ENCODE peak calls at places on chromosomes 5 and 9, in six cellular contexts. Q is GM12878, L is H1, W is HepG2, K is IMR-90, R is HCT116. E is an unnamed sample.
A peak's percentile ranks its signal among the peaks of the same experiment; 100 is the strongest.

GRCh38 chr5:5316333-5316732 is 106.1 kb upstream of the ICE1 start:
- DNase-seq in Q (no peak), L (no peak), W (no peak), K (no peak), R (no peak), E (no peak)

GRCh38 chr5:142618125-142618524 is 67.8 kb downstream of the FGF1 start:
- DNase-seq in Q (no peak), L (no peak), W (no peak), K (peak; percentile 93), R (no peak), E (no peak)

GRCh38 chr5:54383225-54383624 is 72.3 kb upstream of the HSPB3 start:
- DNase-seq in Q (no peak), L (no peak), W (no peak), K (peak; percentile 26), R (no peak), E (no peak)

GRCh38 chr9:16068476-16068875 is 515.6 kb downstream of the CCDC171 start:
- DNase-seq in Q (no peak), L (no peak), W (no peak), K (peak; percentile 95), R (no peak), E (no peak)

GRCh38 chr5:35644543-35644942 is 26.9 kb downstream of the SPEF2 start:
- DNase-seq in Q (no peak), L (no peak), W (no peak), K (no peak), R (no peak), E (no peak)

GRCh38 chr5:78547731-78548189 is 100.8 kb downstream of the LHFPL2 start:
- DNase-seq in Q (no peak), L (no peak), W (no peak), K (peak; percentile 84), R (no peak), E (no peak)

GRCh38 chr5:173268750-173269580 is 34.0 kb upstream of the NKX2-5 start:
- DNase-seq in Q (no peak), L (no peak), W (no peak), K (no peak), R (no peak), E (no peak)

GRCh38 chr5:1751026-1751863 is 48.4 kb downstream of the MRPL36 start:
- DNase-seq in Q (no peak), L (peak; percentile 47), W (no peak), K (no peak), R (no peak), E (no peak)

DNA sequence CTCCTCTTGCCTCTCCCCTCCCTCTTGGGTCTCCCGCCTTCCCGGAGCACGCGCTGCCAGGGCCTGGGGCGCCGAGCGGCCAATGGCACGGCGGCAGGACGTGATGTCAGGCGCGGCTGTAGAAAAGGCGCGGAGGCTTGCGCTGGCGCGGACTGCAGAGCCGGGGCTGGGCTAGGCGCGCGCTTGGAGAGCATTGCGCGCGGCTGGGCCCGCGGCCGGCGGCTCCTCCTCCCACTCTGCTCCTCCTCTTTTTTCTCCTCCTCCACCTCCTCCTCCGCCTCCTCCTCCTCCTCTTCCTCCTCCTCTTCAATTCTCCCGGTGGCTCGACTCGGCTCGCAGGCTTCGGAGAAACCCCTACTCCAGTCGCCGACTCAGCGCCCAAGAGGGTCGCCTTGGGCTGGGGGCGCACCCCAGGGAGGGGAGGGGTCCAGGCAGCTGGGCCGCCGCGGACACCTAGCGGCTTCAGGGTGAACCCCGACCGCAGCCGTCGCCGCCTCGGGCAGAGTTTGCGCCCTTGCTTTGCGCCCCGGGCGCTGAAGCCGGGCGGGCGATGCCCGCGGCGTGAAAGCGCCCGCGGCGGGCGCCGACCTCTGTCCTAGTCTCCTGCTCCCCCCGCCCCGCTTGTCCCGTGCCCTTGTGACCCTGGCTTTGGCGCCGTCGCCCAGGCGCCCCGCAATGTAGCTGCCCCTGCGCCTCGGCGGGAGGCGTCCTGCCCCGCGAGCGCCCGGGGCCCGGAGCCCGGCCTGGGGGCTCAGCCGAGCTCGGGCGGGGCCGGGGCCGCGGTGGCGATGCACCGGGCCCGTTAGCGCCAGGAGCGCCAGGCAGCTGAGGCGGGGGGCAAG is at the start of gene LHX2:
- DNase-seq in Q (no peak), L (peak; percentile 88), W (no peak), K (peak; percentile 52), R (peak; percentile 75), E (peak; percentile 56)
- TF ChIP-seq CEBPB in Q (no peak), L (no peak), W (no peak), K (no peak), R (no peak), E (no peak)

GRCh38 chr9:124831642-124832364 is 21.5 kb upstream of the WDR38 start:
- DNase-seq in Q (no peak), L (no peak), W (no peak), K (no peak), R (no peak), E (no peak)
- H3K9ac ChIP-seq in Q (no peak overlapping the region), L (no peak overlapping the region), W (no peak overlapping the region), K (peak overlapping the region; percentile 27), R (no peak overlapping the region), E (no peak overlapping the region)

GRCh38 chr5:135533794-135534193 is 2.0 kb downstream of the NEUROG1 start:
- DNase-seq in Q (no peak), L (no peak), W (no peak), K (no peak), R (no peak), E (no peak)
- TF ChIP-seq CEBPB in Q (no peak), L (no peak), W (no peak), K (no peak), R (no peak), E (no peak)

GRCh38 chr9:35552376-35552775 is 52.7 kb upstream of the TESK1 start:
- DNase-seq in Q (no peak), L (no peak), W (no peak), K (peak; percentile 33), R (no peak), E (no peak)

GRCh38 chr9:35555881-35556280 is 49.2 kb upstream of the TESK1 start:
- DNase-seq in Q (no peak), L (no peak), W (no peak), K (no peak), R (no peak), E (no peak)

GRCh38 chr9:35555246-35555701 is 49.8 kb upstream of the TESK1 start:
- DNase-seq in Q (no peak), L (no peak), W (no peak), K (no peak), R (no peak), E (no peak)

GRCh38 chr9:35553670-35554543 is 51.2 kb upstream of the TESK1 start:
- DNase-seq in Q (peak; percentile 8), L (peak; percentile 72), W (peak; percentile 63), K (peak; percentile 73), R (peak; percentile 37), E (peak; percentile 62)

GRCh38 chr9:35552837-35553236 is 52.2 kb upstream of the TESK1 start:
- DNase-seq in Q (no peak), L (no peak), W (no peak), K (peak; percentile 55), R (no peak), E (no peak)
- H3K9ac ChIP-seq in Q (no peak overlapping the region), L (no peak overlapping the region), W (no peak overlapping the region), K (no peak overlapping the region), R (no peak overlapping the region), E (no peak overlapping the region)